ENCODE peak calls at places on chromosomes 1 and 21, in seven cellular contexts. One of them, this sample, is unnamed. For H3K36me3, the result is how much of the 10 kb centered on the place peaks cover.

GRCh38 chr1:198117267-198117666 is 39.5 kb upstream of the NEK7 start:
- DNase-seq in ovary: no peak
- DNase-seq in DND-41: no peak
- DNase-seq in heart left ventricle: no peak
- DNase-seq in brain microvascular endothelial cell: no peak
- DNase-seq in astrocyte: no peak
- DNase-seq in PC-9: no peak
- DNase-seq in this sample: no peak

GRCh38 chr1:24929091-24929875 is 793 bp downstream of the RUNX3 start:
- DNase-seq in ovary: no peak
- DNase-seq in DND-41: peak
- DNase-seq in heart left ventricle: no peak
- DNase-seq in brain microvascular endothelial cell: no peak
- DNase-seq in astrocyte: no peak
- DNase-seq in PC-9: no peak
- DNase-seq in this sample: no peak

GRCh38 chr1:29675481-29676263 is 439.4 kb downstream of the PTPRU start:
- DNase-seq in ovary: no peak
- DNase-seq in DND-41: no peak
- DNase-seq in heart left ventricle: no peak
- DNase-seq in brain microvascular endothelial cell: no peak
- DNase-seq in astrocyte: no peak
- DNase-seq in PC-9: no peak
- DNase-seq in this sample: no peak

GRCh38 chr1:229107302-229107815 is 163.6 kb upstream of the RAB4A start:
- DNase-seq in ovary: no peak
- DNase-seq in DND-41: no peak
- DNase-seq in heart left ventricle: no peak
- DNase-seq in brain microvascular endothelial cell: no peak
- DNase-seq in astrocyte: no peak
- DNase-seq in PC-9: no peak
- DNase-seq in this sample: no peak

GRCh38 chr1:113930499-113931161 is 1.5 kb downstream of the HIPK1 start:
- DNase-seq in ovary: no peak
- DNase-seq in DND-41: peak
- DNase-seq in heart left ventricle: no peak
- DNase-seq in brain microvascular endothelial cell: peak
- DNase-seq in astrocyte: peak
- DNase-seq in PC-9: peak
- DNase-seq in this sample: no peak

GRCh38 chr1:206829282-206829681 is 36.1 kb upstream of the IL20 start:
- DNase-seq in ovary: no peak
- DNase-seq in DND-41: no peak
- DNase-seq in heart left ventricle: no peak
- DNase-seq in brain microvascular endothelial cell: no peak
- DNase-seq in astrocyte: no peak
- DNase-seq in PC-9: no peak
- DNase-seq in this sample: no peak

GRCh38 chr21:37373539-37373938 is 7.0 kb downstream of the DYRK1A start:
- DNase-seq in ovary: no peak
- DNase-seq in DND-41: no peak
- DNase-seq in heart left ventricle: no peak
- DNase-seq in brain microvascular endothelial cell: no peak
- DNase-seq in astrocyte: peak
- DNase-seq in PC-9: no peak
- DNase-seq in this sample: no peak

GRCh38 chr1:228308628-228309547 is 97.7 kb downstream of the TRIM11 start:
- DNase-seq in ovary: no peak
- DNase-seq in DND-41: no peak
- DNase-seq in heart left ventricle: no peak
- DNase-seq in brain microvascular endothelial cell: no peak
- DNase-seq in astrocyte: no peak
- DNase-seq in PC-9: no peak
- DNase-seq in this sample: no peak

GRCh38 chr1:55331355-55331754 is 116.2 kb upstream of the USP24 start:
- DNase-seq in ovary: no peak
- DNase-seq in DND-41: no peak
- DNase-seq in heart left ventricle: no peak
- DNase-seq in brain microvascular endothelial cell: no peak
- DNase-seq in astrocyte: no peak
- DNase-seq in PC-9: no peak
- DNase-seq in this sample: no peak

GRCh38 chr1:24970399-24970753 is 40.3 kb upstream of the RUNX3 start:
- DNase-seq in ovary: no peak
- DNase-seq in DND-41: no peak
- DNase-seq in heart left ventricle: no peak
- DNase-seq in brain microvascular endothelial cell: peak
- DNase-seq in astrocyte: peak
- DNase-seq in PC-9: no peak
- DNase-seq in this sample: no peak

GRCh38 chr21:43768868-43769167 is 7.3 kb downstream of the CSTB start:
- DNase-seq in ovary: no peak
- DNase-seq in DND-41: no peak
- DNase-seq in heart left ventricle: no peak
- DNase-seq in brain microvascular endothelial cell: no peak
- DNase-seq in astrocyte: no peak
- DNase-seq in PC-9: peak
- DNase-seq in this sample: no peak

GRCh38 chr1:104780470-104781078 is 1030.9 kb downstream of the AMY1C start:
- DNase-seq in ovary: no peak
- DNase-seq in DND-41: peak
- DNase-seq in heart left ventricle: no peak
- DNase-seq in brain microvascular endothelial cell: peak
- DNase-seq in astrocyte: peak
- DNase-seq in PC-9: no peak
- DNase-seq in this sample: no peak

GRCh38 chr1:97209381-97209780 is 487.8 kb downstream of the PTBP2 start:
- DNase-seq in ovary: no peak
- DNase-seq in DND-41: no peak
- DNase-seq in heart left ventricle: no peak
- DNase-seq in brain microvascular endothelial cell: no peak
- DNase-seq in astrocyte: no peak
- DNase-seq in PC-9: no peak
- DNase-seq in this sample: no peak

GRCh38 chr21:38787461-38788274 is 18.1 kb upstream of the ETS2 start:
- DNase-seq in ovary: no peak
- DNase-seq in DND-41: peak
- DNase-seq in heart left ventricle: no peak
- DNase-seq in brain microvascular endothelial cell: peak
- DNase-seq in astrocyte: peak
- DNase-seq in PC-9: peak
- DNase-seq in this sample: no peak

GRCh38 chr1:228823200-228823599 is 87.9 kb downstream of the RHOU start:
- DNase-seq in ovary: no peak
- DNase-seq in DND-41: no peak
- DNase-seq in heart left ventricle: no peak
- DNase-seq in brain microvascular endothelial cell: no peak
- DNase-seq in astrocyte: no peak
- DNase-seq in PC-9: no peak
- DNase-seq in this sample: no peak

GRCh38 chr1:202568466-202569196 is 141.6 kb downstream of the SYT2 start:
- DNase-seq in ovary: no peak
- DNase-seq in DND-41: no peak
- DNase-seq in heart left ventricle: no peak
- DNase-seq in brain microvascular endothelial cell: no peak
- DNase-seq in astrocyte: no peak
- DNase-seq in PC-9: no peak
- DNase-seq in this sample: no peak

DNA sequence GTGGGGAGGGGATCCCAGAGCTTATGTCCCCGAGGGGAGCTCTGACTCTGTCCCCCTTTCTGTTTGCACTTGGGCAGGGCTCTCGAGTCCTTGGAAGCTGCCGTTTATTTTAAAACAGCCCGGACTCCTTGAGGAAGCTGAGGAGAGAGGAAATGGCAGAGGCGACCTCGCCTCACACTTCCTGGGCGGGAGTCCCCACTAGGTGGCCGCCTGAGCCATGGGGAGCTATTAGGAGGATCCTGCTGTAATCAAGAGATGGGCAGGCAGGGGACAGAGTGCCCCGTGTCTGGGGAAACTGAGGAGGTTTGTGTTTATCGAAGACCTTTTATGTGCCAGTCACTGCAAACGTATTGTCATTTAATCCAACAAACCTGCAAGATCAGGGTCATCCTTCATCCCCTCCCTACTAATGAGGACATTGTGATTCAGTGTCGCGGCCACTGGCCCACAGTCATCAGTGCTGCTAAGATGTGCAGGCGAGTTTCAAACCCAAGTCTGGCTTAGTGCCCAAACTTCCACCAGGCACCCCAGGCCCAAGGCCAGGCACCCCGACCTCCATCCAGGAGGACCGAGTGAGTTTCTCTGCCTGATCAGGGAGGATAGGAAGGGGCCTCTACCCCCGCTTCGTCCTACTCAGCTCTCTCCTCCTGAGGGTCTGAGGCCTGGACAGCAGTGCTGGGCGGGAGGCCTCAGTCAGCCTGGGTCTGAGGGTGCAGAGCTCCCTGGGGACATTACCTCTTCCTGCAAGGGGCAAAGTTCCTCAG is 316.9 kb upstream of the VAMP3 start:
- DNase-seq in ovary: no peak
- DNase-seq in DND-41: peak
- DNase-seq in heart left ventricle: no peak
- DNase-seq in brain microvascular endothelial cell: no peak
- DNase-seq in astrocyte: no peak
- DNase-seq in PC-9: no peak
- DNase-seq in this sample: no peak
- TF ChIP-seq CTCF in ovary: no peak
- TF ChIP-seq CTCF in DND-41: peak
- TF ChIP-seq CTCF in heart left ventricle: peak
- TF ChIP-seq CTCF in brain microvascular endothelial cell: peak
- TF ChIP-seq CTCF in astrocyte: peak
- TF ChIP-seq CTCF in PC-9: no peak
- TF ChIP-seq CTCF in this sample: peak

DNA sequence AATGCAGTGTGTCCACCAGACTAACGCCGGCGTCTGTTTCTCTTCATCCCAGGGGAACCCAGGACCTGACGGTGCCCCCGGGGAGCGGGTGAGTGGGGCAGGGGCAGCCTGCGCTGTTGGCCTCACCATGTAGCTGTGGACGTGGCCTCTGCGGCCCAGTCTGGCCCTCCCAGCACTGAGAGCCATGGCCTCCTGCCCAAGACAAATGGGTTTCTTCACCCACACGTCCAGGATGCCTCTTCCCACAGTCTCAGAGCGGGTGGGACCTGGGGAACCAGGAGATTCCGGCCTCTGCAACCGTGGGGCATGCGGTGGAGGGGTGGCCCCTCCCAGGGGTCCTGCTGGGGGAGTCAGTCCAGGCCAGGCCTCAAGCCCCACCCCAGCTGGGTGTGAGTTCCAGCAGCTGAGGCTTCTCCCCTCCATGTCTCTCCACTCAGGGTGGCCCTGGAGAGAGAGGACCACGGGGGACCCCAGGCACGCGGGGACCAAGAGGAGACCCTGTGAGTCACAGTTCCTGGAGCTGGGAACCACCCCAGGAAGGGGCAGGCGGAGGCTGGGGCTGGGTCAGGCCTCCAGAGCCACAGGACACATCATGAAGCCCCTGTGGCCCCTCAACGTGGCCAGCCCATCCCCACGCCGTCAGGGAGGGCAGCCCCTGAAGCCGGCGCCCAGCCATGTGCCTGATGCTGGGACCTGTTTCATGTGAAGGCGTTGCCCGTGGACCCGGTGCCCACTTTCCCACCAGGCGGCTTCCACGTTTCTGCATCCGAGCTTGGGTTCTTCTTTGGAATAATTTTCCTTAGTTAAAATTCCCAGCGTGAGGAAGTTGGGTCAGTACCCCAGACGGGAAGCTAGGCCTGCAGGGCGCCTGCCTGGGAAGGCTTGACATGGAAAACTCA is 11.0 kb downstream of the COL6A1 start:
- DNase-seq in ovary: peak
- DNase-seq in DND-41: no peak
- DNase-seq in heart left ventricle: peak
- DNase-seq in brain microvascular endothelial cell: no peak
- DNase-seq in astrocyte: no peak
- DNase-seq in PC-9: no peak
- DNase-seq in this sample: no peak
- H3K36me3 ChIP-seq in ovary: under half
- H3K36me3 ChIP-seq in DND-41: under half
- H3K36me3 ChIP-seq in heart left ventricle: under half
- H3K36me3 ChIP-seq in brain microvascular endothelial cell: half or more
- H3K36me3 ChIP-seq in astrocyte: under half
- H3K36me3 ChIP-seq in PC-9: under half
- H3K36me3 ChIP-seq in this sample: half or more

DNA sequence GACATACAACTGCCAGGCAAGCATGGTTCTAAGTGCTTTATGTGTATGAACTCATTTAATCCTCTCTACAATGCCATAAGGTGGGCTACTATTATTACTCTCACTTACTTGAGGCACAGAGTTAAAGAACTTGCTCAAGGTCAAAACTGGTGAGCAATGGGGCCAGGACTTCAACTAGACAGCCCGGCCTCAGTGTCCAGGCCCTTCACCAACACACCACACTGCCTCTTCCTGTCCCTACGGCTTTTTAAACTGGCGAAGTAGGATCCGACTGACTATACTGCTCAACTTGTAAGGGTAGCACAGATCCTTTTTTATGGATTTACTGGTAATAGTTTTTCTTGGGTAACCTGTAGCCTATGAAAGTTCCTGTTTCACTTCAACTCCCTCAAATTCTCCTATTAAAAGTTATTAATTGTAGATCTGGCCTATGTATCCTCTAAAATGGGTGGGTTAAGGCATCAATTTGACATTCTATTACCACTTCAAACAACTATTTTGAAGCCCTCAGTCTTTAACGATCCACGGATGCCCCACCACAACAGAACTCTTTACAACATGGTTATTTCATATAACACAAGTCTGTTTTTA is 4.3 kb downstream of the ERRFI1 start:
- DNase-seq in ovary: no peak
- DNase-seq in DND-41: no peak
- DNase-seq in heart left ventricle: no peak
- DNase-seq in brain microvascular endothelial cell: no peak
- DNase-seq in astrocyte: no peak
- DNase-seq in PC-9: no peak
- DNase-seq in this sample: no peak
- H3K4me3 ChIP-seq in ovary: no peak
- H3K4me3 ChIP-seq in DND-41: no peak
- H3K4me3 ChIP-seq in heart left ventricle: no peak
- H3K4me3 ChIP-seq in brain microvascular endothelial cell: peak
- H3K4me3 ChIP-seq in astrocyte: peak
- H3K4me3 ChIP-seq in PC-9: peak
- H3K4me3 ChIP-seq in this sample: no peak

GRCh38 chr21:17900281-17900989 is 81.3 kb upstream of the C21orf91 start:
- DNase-seq in ovary: no peak
- DNase-seq in DND-41: no peak
- DNase-seq in heart left ventricle: peak
- DNase-seq in brain microvascular endothelial cell: no peak
- DNase-seq in astrocyte: no peak
- DNase-seq in PC-9: no peak
- DNase-seq in this sample: no peak

GRCh38 chr21:17903929-17904639 is 84.9 kb upstream of the C21orf91 start:
- DNase-seq in ovary: no peak
- DNase-seq in DND-41: no peak
- DNase-seq in heart left ventricle: no peak
- DNase-seq in brain microvascular endothelial cell: no peak
- DNase-seq in astrocyte: peak
- DNase-seq in PC-9: no peak
- DNase-seq in this sample: no peak

GRCh38 chr21:17903029-17903806 is 84.1 kb upstream of the C21orf91 start:
- DNase-seq in ovary: no peak
- DNase-seq in DND-41: no peak
- DNase-seq in heart left ventricle: no peak
- DNase-seq in brain microvascular endothelial cell: no peak
- DNase-seq in astrocyte: peak
- DNase-seq in PC-9: peak
- DNase-seq in this sample: no peak

GRCh38 chr21:17901458-17902092 is 82.4 kb upstream of the C21orf91 start:
- DNase-seq in ovary: no peak
- DNase-seq in DND-41: no peak
- DNase-seq in heart left ventricle: no peak
- DNase-seq in brain microvascular endothelial cell: no peak
- DNase-seq in astrocyte: peak
- DNase-seq in PC-9: peak
- DNase-seq in this sample: no peak

GRCh38 chr21:17900990-17901385 is 81.8 kb upstream of the C21orf91 start:
- DNase-seq in ovary: no peak
- DNase-seq in DND-41: no peak
- DNase-seq in heart left ventricle: no peak
- DNase-seq in brain microvascular endothelial cell: no peak
- DNase-seq in astrocyte: no peak
- DNase-seq in PC-9: no peak
- DNase-seq in this sample: no peak
- TF ChIP-seq CTCF in ovary: no peak
- TF ChIP-seq CTCF in DND-41: no peak
- TF ChIP-seq CTCF in heart left ventricle: no peak
- TF ChIP-seq CTCF in brain microvascular endothelial cell: no peak
- TF ChIP-seq CTCF in astrocyte: no peak
- TF ChIP-seq CTCF in PC-9: no peak
- TF ChIP-seq CTCF in this sample: no peak

This sample was measured in BJ.